ENCODE peak calls at places on chromosome 18, in six cellular contexts. M is HFF-Myc; J is NB4; Y is CD8-positive, alpha-beta T cell; X is left ventricle myocardium inferior; Z is fibroblast of the aortic adventitia. A is an unnamed sample.

GRCh38 chr18:13374468-13375301 is 156.1 kb downstream of the LDLRAD4 start:
- DNase-seq in M (no peak), J (no peak), Y (no peak), X (no peak), Z (peak), A (no peak)

GRCh38 chr18:48569139-48569914 is 30.5 kb downstream of the CTIF start:
- DNase-seq in M (no peak), J (no peak), Y (no peak), X (no peak), Z (no peak), A (no peak)

GRCh38 chr18:9814431-9814830 is 71.3 kb upstream of the TXNDC2 start:
- DNase-seq in M (no peak), J (no peak), Y (no peak), X (no peak), Z (peak), A (peak)

GRCh38 chr18:58447342-58448190 is 181.3 kb downstream of the ALPK2 start:
- DNase-seq in M (no peak), J (no peak), Y (no peak), X (no peak), Z (no peak), A (peak)

GRCh38 chr18:60905699-60906098 is 427.5 kb upstream of the CDH20 start:
- DNase-seq in M (no peak), J (no peak), Y (no peak), X (no peak), Z (peak), A (no peak)

GRCh38 chr18:63817441-63818051 is 42.3 kb downstream of the SERPINB7 start:
- DNase-seq in M (no peak), J (no peak), Y (no peak), X (no peak), Z (peak), A (peak)

GRCh38 chr18:41347057-41347456 is 608.0 kb upstream of the PIK3C3 start:
- DNase-seq in M (no peak), J (no peak), Y (no peak), X (no peak), Z (no peak), A (peak)

GRCh38 chr18:53148056-53148574 is 808.1 kb downstream of the DCC start:
- DNase-seq in M (no peak), J (no peak), Y (no peak), X (no peak), Z (no peak), A (no peak)

GRCh38 chr18:9321017-9321452 is 13.5 kb upstream of the TWSG1 start:
- DNase-seq in M (peak), J (no peak), Y (no peak), X (no peak), Z (peak), A (no peak)

GRCh38 chr18:63178526-63178880 is 141.1 kb downstream of the BCL2 start:
- DNase-seq in M (no peak), J (peak), Y (no peak), X (peak), Z (no peak), A (no peak)

GRCh38 chr18:22796069-22796468 is 137.1 kb upstream of the RBBP8 start:
- DNase-seq in M (no peak), J (no peak), Y (no peak), X (no peak), Z (no peak), A (no peak)

GRCh38 chr18:46297124-46297523 is 192.9 kb downstream of the HAUS1 start:
- DNase-seq in M (no peak), J (no peak), Y (no peak), X (no peak), Z (no peak), A (no peak)

GRCh38 chr18:37634516-37634915 is 68.9 kb upstream of the CELF4 start:
- DNase-seq in M (no peak), J (no peak), Y (no peak), X (no peak), Z (no peak), A (no peak)

GRCh38 chr18:79678665-79679551 is 695 bp upstream of the CTDP1 start:
- DNase-seq in M (peak), J (peak), Y (peak), X (peak), Z (peak), A (peak)
- H3K4me3 ChIP-seq in M (peak), J (peak), Y (peak), X (peak), Z (peak), A (peak)

DNA sequence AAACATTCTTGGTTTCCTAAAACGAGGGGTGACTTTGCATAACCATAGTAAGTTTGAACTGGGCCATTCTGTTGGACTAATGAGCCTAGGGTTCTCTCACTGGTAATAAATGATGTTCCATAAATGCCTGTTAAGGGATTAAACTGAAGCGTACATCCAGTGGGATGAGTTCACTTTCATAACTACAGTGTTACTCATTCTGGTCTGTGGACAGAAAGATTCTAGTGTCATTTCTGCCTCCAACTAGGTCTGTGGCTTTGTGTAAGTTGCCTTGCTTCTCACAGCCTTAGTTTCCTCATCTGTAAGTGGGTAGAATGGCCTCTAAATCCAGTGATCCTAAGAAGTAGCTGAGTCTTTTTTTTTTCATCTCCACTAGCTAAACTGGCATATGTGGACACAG is 1860.6 kb upstream of the PIK3C3 start:
- DNase-seq in M (no peak), J (no peak), Y (no peak), X (no peak), Z (no peak), A (peak)
- TF ChIP-seq CTCF in M (no peak), J (no peak), Y (no peak), X (no peak), Z (no peak), A (no peak)

GRCh38 chr18:74290831-74291770 is 662 bp downstream of the CYB5A start:
- DNase-seq in M (no peak), J (peak), Y (peak), X (peak), Z (peak), A (no peak)

GRCh38 chr18:74289137-74289536 is 2.6 kb downstream of the CYB5A start:
- DNase-seq in M (no peak), J (peak), Y (no peak), X (no peak), Z (peak), A (no peak)

GRCh38 chr18:74291771-74292540 is at the start of gene CYB5A:
- DNase-seq in M (peak), J (peak), Y (peak), X (peak), Z (peak), A (peak)

GRCh38 chr18:74288730-74289129 is 3.0 kb downstream of the CYB5A start:
- DNase-seq in M (no peak), J (no peak), Y (no peak), X (no peak), Z (peak), A (no peak)

DNA sequence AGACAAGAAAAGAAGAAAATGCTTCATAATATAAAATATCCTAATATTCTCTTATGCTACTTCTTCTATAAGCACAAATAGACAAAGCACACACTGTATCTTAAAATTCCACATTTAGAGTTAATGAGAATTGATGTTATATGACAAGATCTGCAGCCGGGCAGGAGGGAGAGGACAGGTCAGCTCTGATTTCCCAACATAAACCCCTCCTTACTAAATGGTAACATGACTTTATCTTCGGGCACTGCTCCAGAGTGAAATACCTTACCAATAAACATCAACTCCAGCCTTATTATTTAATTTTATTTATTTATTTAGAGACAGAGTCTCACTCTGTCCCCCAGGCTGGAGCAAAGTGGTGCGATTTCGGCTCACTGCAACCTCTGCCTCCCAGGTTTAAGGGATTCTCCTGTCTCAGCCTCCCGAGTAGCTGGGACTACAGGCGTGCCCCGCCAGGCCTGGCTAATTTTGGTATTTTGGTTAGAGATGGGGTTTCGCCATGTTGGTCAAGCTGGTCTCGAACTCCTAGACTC is 1.8 kb downstream of the CYB5A start:
- DNase-seq in M (no peak), J (no peak), Y (no peak), X (no peak), Z (no peak), A (no peak)
- H3K4me3 ChIP-seq in M (no peak), J (no peak), Y (no peak), X (peak), Z (no peak), A (no peak)

GRCh38 chr18:629303-630150 is 27.9 kb upstream of the TYMS start:
- DNase-seq in M (no peak), J (peak), Y (no peak), X (no peak), Z (no peak), A (no peak)
- TF ChIP-seq CTCF in M (peak), J (peak), Y (no peak), X (no peak), Z (peak), A (peak)

GRCh38 chr18:35047697-35048292 is 6.6 kb downstream of the MAPRE2 start:
- DNase-seq in M (no peak), J (no peak), Y (no peak), X (no peak), Z (no peak), A (no peak)

GRCh38 chr18:35043207-35043606 is 2.0 kb downstream of the MAPRE2 start:
- DNase-seq in M (no peak), J (no peak), Y (no peak), X (no peak), Z (no peak), A (no peak)

GRCh38 chr18:35042389-35043066 is 1.3 kb downstream of the MAPRE2 start:
- DNase-seq in M (no peak), J (no peak), Y (no peak), X (no peak), Z (peak), A (no peak)

GRCh38 chr18:35045121-35045520 is 3.9 kb downstream of the MAPRE2 start:
- DNase-seq in M (peak), J (peak), Y (no peak), X (no peak), Z (peak), A (no peak)

DNA sequence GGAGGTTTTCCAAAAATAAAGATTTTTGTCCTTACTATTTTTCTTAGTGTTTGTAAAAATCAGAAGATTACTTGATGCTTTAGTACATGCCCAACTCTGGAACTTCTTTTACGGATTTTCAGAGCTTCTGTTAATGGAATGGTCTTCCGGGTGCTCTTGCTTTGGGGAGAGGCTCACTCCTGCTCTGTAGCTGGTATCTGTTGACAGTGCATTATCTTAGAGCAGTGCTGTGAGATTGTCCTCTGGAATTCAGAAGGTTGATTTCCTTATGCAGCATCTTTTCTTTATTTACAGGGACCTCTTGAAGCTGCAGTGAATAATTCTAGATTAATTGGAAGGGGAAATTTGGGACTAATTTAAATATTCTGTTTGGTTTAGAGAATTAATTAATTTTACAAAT is 4.6 kb downstream of the MAPRE2 start:
- DNase-seq in M (no peak), J (no peak), Y (no peak), X (no peak), Z (no peak), A (no peak)
- H3K4me3 ChIP-seq in M (peak), J (no peak), Y (no peak), X (peak), Z (no peak), A (no peak)

GRCh38 chr18:829432-829831 is 17.4 kb upstream of the YES1 start:
- DNase-seq in M (no peak), J (no peak), Y (no peak), X (no peak), Z (no peak), A (no peak)

GRCh38 chr18:830315-830901 is 18.4 kb upstream of the YES1 start:
- DNase-seq in M (peak), J (peak), Y (peak), X (no peak), Z (peak), A (peak)

GRCh38 chr18:833197-833596 is 21.2 kb upstream of the YES1 start:
- DNase-seq in M (no peak), J (no peak), Y (no peak), X (no peak), Z (no peak), A (no peak)

GRCh38 chr18:834086-834720 is 22.2 kb upstream of the YES1 start:
- DNase-seq in M (no peak), J (no peak), Y (no peak), X (no peak), Z (no peak), A (no peak)

DNA sequence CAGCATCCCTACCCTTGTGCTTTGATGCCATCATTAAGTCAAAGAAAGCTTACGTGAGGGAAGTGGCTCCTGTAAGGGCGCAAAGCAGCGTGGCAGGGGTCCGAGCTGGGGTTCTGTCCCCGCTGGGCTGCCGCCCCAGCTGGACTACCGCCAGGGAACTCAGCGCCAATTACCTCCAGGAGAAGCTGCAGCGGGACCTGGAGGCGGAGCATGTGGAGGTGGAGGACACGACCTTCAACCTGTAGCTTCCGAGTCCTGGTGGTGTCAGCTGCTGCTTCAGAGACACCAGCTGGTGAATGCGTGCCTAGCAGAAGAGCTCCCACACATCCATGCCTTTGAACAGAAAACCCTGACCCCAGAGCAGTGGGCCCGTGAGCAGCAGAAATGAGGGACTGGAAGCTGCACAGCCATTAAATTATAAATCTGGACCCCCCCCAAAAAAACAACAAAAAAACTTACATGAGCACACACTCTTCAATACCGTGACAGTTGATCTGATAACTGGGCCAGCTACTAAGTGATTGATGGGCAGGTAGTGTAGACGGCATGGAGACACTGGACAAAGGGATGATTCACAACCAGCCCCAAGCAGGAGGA is 20.1 kb upstream of the YES1 start:
- DNase-seq in M (no peak), J (peak), Y (no peak), X (peak), Z (no peak), A (no peak)
- TF ChIP-seq CTCF in M (no peak), J (no peak), Y (no peak), X (peak), Z (no peak), A (peak)

DNA sequence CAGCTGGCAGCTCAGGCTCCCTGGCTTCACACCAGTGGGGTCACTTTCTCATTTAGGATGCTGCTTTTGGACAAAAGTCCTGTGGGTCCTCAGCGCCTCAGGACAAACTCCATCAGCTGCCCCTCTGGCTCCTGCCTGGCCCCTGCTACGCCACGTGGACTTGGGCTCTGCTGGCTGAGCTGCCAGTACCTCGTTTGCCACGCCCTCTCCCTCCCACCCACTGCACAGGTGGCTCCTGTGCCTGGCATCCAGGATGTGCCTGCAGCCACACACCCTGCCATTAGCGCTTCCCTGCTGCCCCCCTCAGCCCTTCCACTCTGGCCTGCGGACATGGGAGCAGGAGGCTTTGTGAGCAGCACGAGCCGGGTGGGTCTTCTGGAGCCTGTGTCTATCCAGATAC is 118.9 kb downstream of the ZNF236 start:
- DNase-seq in M (no peak), J (no peak), Y (no peak), X (no peak), Z (no peak), A (no peak)
- H3K4me3 ChIP-seq in M (no peak), J (no peak), Y (no peak), X (no peak), Z (no peak), A (no peak)

GRCh38 chr18:33444699-33445098 is 4.2 kb upstream of the CCDC178 start:
- DNase-seq in M (no peak), J (no peak), Y (no peak), X (no peak), Z (no peak), A (no peak)

GRCh38 chr18:33440384-33441043 is at the start of gene CCDC178:
- DNase-seq in M (no peak), J (no peak), Y (no peak), X (no peak), Z (peak), A (peak)

GRCh38 chr18:33440011-33440383 is 524 bp downstream of the CCDC178 start:
- DNase-seq in M (peak), J (no peak), Y (no peak), X (peak), Z (peak), A (peak)
- TF ChIP-seq CTCF in M (peak), J (no peak), Y (no peak), X (peak), Z (peak), A (peak)

GRCh38 chr18:3593904-3594759 is 144.2 kb downstream of the TGIF1 start:
- DNase-seq in M (peak), J (peak), Y (peak), X (peak), Z (peak), A (peak)

GRCh38 chr18:3594760-3595241 is 144.8 kb downstream of the TGIF1 start:
- DNase-seq in M (no peak), J (peak), Y (no peak), X (peak), Z (peak), A (peak)

GRCh38 chr18:3592864-3593263 is 142.9 kb downstream of the TGIF1 start:
- DNase-seq in M (no peak), J (no peak), Y (no peak), X (no peak), Z (no peak), A (no peak)

GRCh38 chr18:3595282-3596273 is 145.6 kb downstream of the TGIF1 start:
- DNase-seq in M (peak), J (peak), Y (no peak), X (no peak), Z (peak), A (peak)

GRCh38 chr18:3593381-3593903 is 143.5 kb downstream of the TGIF1 start:
- DNase-seq in M (no peak), J (peak), Y (no peak), X (no peak), Z (peak), A (peak)
- H3K4me3 ChIP-seq in M (peak), J (peak), Y (peak), X (peak), Z (peak), A (peak)